ENCODE peak calls at places on chromosomes 5 and 9, in six cellular contexts. K is NCI-H226, O is astrocyte of the spinal cord, A is NCI-H774, W is NCI-H1417, N is Caco-2. E is an unnamed sample.

GRCh38 chr5:144198386-144198785 is 27.7 kb downstream of the KCTD16 start:
- DNase-seq in K (no peak), O (peak; percentile 48), A (peak; percentile 66), W (peak; percentile 38), N (no peak), E (no peak)

GRCh38 chr9:123834907-123835562 is 94.9 kb downstream of the DENND1A start:
- DNase-seq in K (no peak), O (peak; percentile 28), A (peak; percentile 8), W (no peak), N (no peak), E (peak; percentile 83)

GRCh38 chr5:60568646-60569045 is 131.3 kb downstream of the DEPDC1B start:
- DNase-seq in K (no peak), O (no peak), A (no peak), W (no peak), N (peak; percentile 10), E (no peak)

GRCh38 chr5:11683666-11684065 is 220.6 kb downstream of the CTNND2 start:
- DNase-seq in K (no peak), O (no peak), A (no peak), W (no peak), N (no peak), E (no peak)

GRCh38 chr9:117239428-117239827 is 175.4 kb downstream of the ASTN2 start:
- DNase-seq in K (no peak), O (no peak), A (no peak), W (no peak), N (no peak), E (no peak)

GRCh38 chr5:59992206-59992605 is 98.7 kb upstream of the PDE4D start:
- DNase-seq in K (no peak), O (no peak), A (no peak), W (no peak), N (no peak), E (no peak)

GRCh38 chr5:42494414-42494813 is 71.2 kb downstream of the GHR start:
- DNase-seq in K (peak; percentile 89), O (no peak), A (no peak), W (no peak), N (no peak), E (no peak)

GRCh38 chr9:129275626-129276247 is 97.7 kb upstream of the IER5L start:
- DNase-seq in K (peak; percentile 58), O (no peak), A (no peak), W (no peak), N (peak; percentile 57), E (no peak)

GRCh38 chr9:92293075-92293354 is 482 bp downstream of the IARS1 start:
- DNase-seq in K (no peak), O (peak; percentile 4), A (no peak), W (no peak), N (no peak), E (peak; percentile 22)

GRCh38 chr9:15155826-15156225 is 151.2 kb downstream of the TTC39B start:
- DNase-seq in K (no peak), O (peak; percentile 34), A (peak; percentile 18), W (no peak), N (no peak), E (no peak)

GRCh38 chr9:21434202-21435014 is 5.8 kb upstream of the IFNA1 start:
- DNase-seq in K (peak; percentile 6), O (peak; percentile 78), A (peak; percentile 18), W (peak; percentile 32), N (peak; percentile 45), E (peak; percentile 68)

GRCh38 chr5:132180134-132180745 is 47.4 kb downstream of the P4HA2 start:
- DNase-seq in K (peak; percentile 60), O (peak; percentile 79), A (peak; percentile 33), W (peak; percentile 7), N (peak; percentile 49), E (peak; percentile 70)

GRCh38 chr9:38032266-38032830 is 36.7 kb downstream of the SHB start:
- DNase-seq in K (no peak), O (no peak), A (no peak), W (no peak), N (no peak), E (no peak)

GRCh38 chr5:367358-368130 is 46.0 kb downstream of the AHRR start:
- DNase-seq in K (no peak), O (no peak), A (no peak), W (no peak), N (no peak), E (no peak)

GRCh38 chr9:114898741-114899140 is 31.6 kb downstream of the TNFSF8 start:
- DNase-seq in K (no peak), O (no peak), A (no peak), W (no peak), N (no peak), E (peak; percentile 86)

GRCh38 chr5:103452089-103452488 is 110.5 kb downstream of the NUDT12 start:
- DNase-seq in K (no peak), O (no peak), A (no peak), W (no peak), N (no peak), E (no peak)

GRCh38 chr5:172559004-172559932 is 81.8 kb upstream of the NEURL1B start:
- DNase-seq in K (peak; percentile 74), O (peak; percentile 89), A (no peak), W (no peak), N (no peak), E (no peak)

GRCh38 chr5:145362261-145362660 is 472.9 kb downstream of the PRELID2 start:
- DNase-seq in K (peak; percentile 90), O (peak; percentile 81), A (no peak), W (no peak), N (no peak), E (no peak)

GRCh38 chr9:27192291-27192960 is 83.4 kb downstream of the TEK start:
- DNase-seq in K (no peak), O (no peak), A (no peak), W (no peak), N (no peak), E (no peak)

GRCh38 chr5:159286420-159287035 is 23.4 kb downstream of the UBLCP1 start:
- DNase-seq in K (no peak), O (peak; percentile 48), A (no peak), W (peak; percentile 4), N (peak; percentile 12), E (peak; percentile 71)

GRCh38 chr5:38500861-38501260 is 55.6 kb downstream of the LIFR start:
- DNase-seq in K (peak; percentile 39), O (peak; percentile 44), A (no peak), W (no peak), N (no peak), E (no peak)

GRCh38 chr9:136657975-136658848 is 4.5 kb upstream of the EGFL7 start:
- DNase-seq in K (no peak), O (no peak), A (no peak), W (no peak), N (no peak), E (no peak)

GRCh38 chr5:142404046-142404477 is 79.2 kb upstream of the SPRY4 start:
- DNase-seq in K (no peak), O (peak; percentile 37), A (no peak), W (no peak), N (no peak), E (no peak)

GRCh38 chr5:61182449-61182848 is 20.2 kb upstream of the SMIM15 start:
- DNase-seq in K (no peak), O (no peak), A (no peak), W (no peak), N (no peak), E (no peak)

GRCh38 chr5:95241-95980 is 3.4 kb downstream of the PLEKHG4B start:
- DNase-seq in K (no peak), O (no peak), A (no peak), W (no peak), N (no peak), E (no peak)

GRCh38 chr9:104279535-104280215 is 185.6 kb downstream of the SMC2 start:
- DNase-seq in K (peak; percentile 92), O (peak; percentile 26), A (no peak), W (no peak), N (no peak), E (no peak)

GRCh38 chr5:81971086-81971693 is 633 bp upstream of the ATG10 start:
- DNase-seq in K (no peak), O (peak; percentile 62), A (peak; percentile 7), W (peak; percentile 52), N (peak; percentile 4), E (peak; percentile 46)

E was measured in NB4.